ENCODE peak calls at places on chromosomes 13 and 19, in four cellular contexts. One of them, this sample, is unnamed.

GRCh38 chr19:41641879-41642485 is 15.1 kb upstream of the CEACAM4 start:
- DNase-seq in left ventricle myocardium inferior: no peak
- DNase-seq in mammary epithelial cell: peak
- DNase-seq in fibroblast of the aortic adventitia: peak
- DNase-seq in this sample: peak

GRCh38 chr19:50238043-50238442 is 34.6 kb downstream of the MYH14 start:
- DNase-seq in mammary epithelial cell: no peak
- DNase-seq in fibroblast of the aortic adventitia: no peak
- DNase-seq in left ventricle myocardium inferior: peak
- DNase-seq in this sample: no peak

GRCh38 chr19:18117364-18117691 is 19.8 kb downstream of the MAST3 start:
- DNase-seq in left ventricle myocardium inferior: no peak
- DNase-seq in mammary epithelial cell: no peak
- DNase-seq in fibroblast of the aortic adventitia: no peak
- DNase-seq in this sample: no peak

GRCh38 chr13:71515639-71516038 is 351.4 kb downstream of the DACH1 start:
- DNase-seq in mammary epithelial cell: no peak
- DNase-seq in fibroblast of the aortic adventitia: no peak
- DNase-seq in left ventricle myocardium inferior: no peak
- DNase-seq in this sample: no peak

GRCh38 chr13:88736026-88736425 is 1064.9 kb downstream of the SLITRK5 start:
- DNase-seq in fibroblast of the aortic adventitia: no peak
- DNase-seq in left ventricle myocardium inferior: no peak
- DNase-seq in mammary epithelial cell: no peak
- DNase-seq in this sample: no peak

GRCh38 chr19:51546650-51547396 is 15.4 kb upstream of the SIGLEC6 start:
- DNase-seq in fibroblast of the aortic adventitia: peak
- DNase-seq in mammary epithelial cell: no peak
- DNase-seq in left ventricle myocardium inferior: no peak
- DNase-seq in this sample: peak

GRCh38 chr13:29429496-29429895 is 166.0 kb downstream of the SLC7A1 start:
- DNase-seq in left ventricle myocardium inferior: no peak
- DNase-seq in mammary epithelial cell: no peak
- DNase-seq in fibroblast of the aortic adventitia: peak
- DNase-seq in this sample: peak

GRCh38 chr19:39502640-39503417 is 4.1 kb downstream of the DLL3 start:
- DNase-seq in fibroblast of the aortic adventitia: peak
- DNase-seq in left ventricle myocardium inferior: peak
- DNase-seq in mammary epithelial cell: peak
- DNase-seq in this sample: peak

GRCh38 chr13:86562876-86563275 is 763.7 kb upstream of the SLITRK6 start:
- DNase-seq in fibroblast of the aortic adventitia: no peak
- DNase-seq in left ventricle myocardium inferior: no peak
- DNase-seq in mammary epithelial cell: no peak
- DNase-seq in this sample: no peak

GRCh38 chr19:16051254-16052025 is 24.9 kb upstream of the TPM4 start:
- DNase-seq in fibroblast of the aortic adventitia: peak
- DNase-seq in left ventricle myocardium inferior: no peak
- DNase-seq in mammary epithelial cell: peak
- DNase-seq in this sample: peak

GRCh38 chr13:28705734-28706133 is 13.0 kb downstream of the SLC46A3 start:
- DNase-seq in mammary epithelial cell: no peak
- DNase-seq in left ventricle myocardium inferior: no peak
- DNase-seq in fibroblast of the aortic adventitia: peak
- DNase-seq in this sample: peak

GRCh38 chr19:38838208-38838985 is 6.8 kb upstream of the ECH1 start:
- DNase-seq in fibroblast of the aortic adventitia: no peak
- DNase-seq in left ventricle myocardium inferior: no peak
- DNase-seq in mammary epithelial cell: peak
- DNase-seq in this sample: no peak

GRCh38 chr19:52748336-52748950 is 13.6 kb upstream of the ZNF611 start:
- DNase-seq in left ventricle myocardium inferior: no peak
- DNase-seq in fibroblast of the aortic adventitia: peak
- DNase-seq in mammary epithelial cell: peak
- DNase-seq in this sample: peak

GRCh38 chr19:38949580-38950367 is 19.0 kb downstream of the MRPS12 start:
- DNase-seq in fibroblast of the aortic adventitia: peak
- DNase-seq in left ventricle myocardium inferior: peak
- DNase-seq in mammary epithelial cell: peak
- DNase-seq in this sample: peak

GRCh38 chr19:8144273-8144672 is 5.1 kb downstream of the FBN3 start:
- DNase-seq in fibroblast of the aortic adventitia: no peak
- DNase-seq in left ventricle myocardium inferior: no peak
- DNase-seq in mammary epithelial cell: no peak
- DNase-seq in this sample: no peak

GRCh38 chr13:109773276-109773675 is 13.1 kb downstream of the IRS2 start:
- DNase-seq in mammary epithelial cell: peak
- DNase-seq in fibroblast of the aortic adventitia: no peak
- DNase-seq in left ventricle myocardium inferior: no peak
- DNase-seq in this sample: no peak

GRCh38 chr13:46288570-46289259 is 77.0 kb downstream of the LRRC63 start:
- DNase-seq in mammary epithelial cell: peak
- DNase-seq in fibroblast of the aortic adventitia: peak
- DNase-seq in left ventricle myocardium inferior: no peak
- DNase-seq in this sample: peak

GRCh38 chr19:18204394-18205179 is 745 bp upstream of the RAB3A start:
- DNase-seq in mammary epithelial cell: no peak
- DNase-seq in fibroblast of the aortic adventitia: no peak
- DNase-seq in left ventricle myocardium inferior: no peak
- DNase-seq in this sample: no peak

GRCh38 chr19:50258918-50259372 is 55.5 kb downstream of the MYH14 start:
- DNase-seq in mammary epithelial cell: no peak
- DNase-seq in fibroblast of the aortic adventitia: no peak
- DNase-seq in left ventricle myocardium inferior: no peak
- DNase-seq in this sample: no peak

GRCh38 chr19:50962245-50962644 is 7.1 kb downstream of the KLK6 start:
- DNase-seq in fibroblast of the aortic adventitia: no peak
- DNase-seq in mammary epithelial cell: no peak
- DNase-seq in left ventricle myocardium inferior: no peak
- DNase-seq in this sample: no peak

DNA sequence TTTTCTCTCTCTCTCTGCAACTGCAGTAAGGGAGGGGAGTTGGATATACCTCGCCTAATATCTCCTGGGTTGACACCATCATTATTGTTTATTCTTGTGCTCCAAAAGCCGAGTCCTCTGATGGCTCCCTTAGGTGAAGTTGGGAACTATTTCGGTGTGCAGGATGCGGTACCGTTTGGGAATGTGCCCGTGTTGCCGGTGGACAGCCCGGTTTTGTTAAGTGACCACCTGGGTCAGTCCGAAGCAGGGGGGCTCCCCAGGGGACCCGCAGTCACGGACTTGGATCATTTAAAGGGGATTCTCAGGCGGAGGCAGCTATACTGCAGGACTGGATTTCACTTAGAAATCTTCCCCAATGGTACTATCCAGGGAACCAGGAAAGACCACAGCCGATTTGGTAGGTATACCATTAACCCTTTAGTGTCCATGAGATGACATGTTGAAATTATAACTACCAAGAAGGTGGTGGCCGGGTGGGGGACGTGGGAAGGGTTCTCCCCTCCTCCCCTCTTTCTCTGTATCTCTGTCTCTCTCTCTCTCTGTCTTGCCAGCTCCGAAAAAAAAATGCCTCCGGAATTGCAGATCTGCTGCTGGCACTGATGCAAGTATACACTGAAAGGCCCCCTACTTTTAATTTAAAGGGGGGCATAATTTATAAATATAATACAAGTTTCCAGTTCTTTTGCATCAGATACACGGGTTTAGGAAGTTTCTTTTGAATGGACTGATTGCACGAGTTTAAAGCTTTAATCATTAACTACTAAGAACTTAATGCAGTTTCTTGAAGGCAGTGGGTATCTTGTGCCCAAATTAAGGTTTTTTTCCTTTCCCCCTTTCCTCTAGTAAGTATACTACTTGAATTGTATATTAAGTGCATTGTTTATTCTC is 1.2 kb downstream of the FGF9 start:
- DNase-seq in mammary epithelial cell: no peak
- DNase-seq in left ventricle myocardium inferior: no peak
- DNase-seq in fibroblast of the aortic adventitia: no peak
- DNase-seq in this sample: no peak
- H3K4me3 ChIP-seq in mammary epithelial cell: no peak
- H3K4me3 ChIP-seq in left ventricle myocardium inferior: peak
- H3K4me3 ChIP-seq in fibroblast of the aortic adventitia: no peak
- H3K4me3 ChIP-seq in this sample: no peak

GRCh38 chr19:13953021-13953531 is 767 bp downstream of the DCAF15 start:
- DNase-seq in left ventricle myocardium inferior: no peak
- DNase-seq in mammary epithelial cell: peak
- DNase-seq in fibroblast of the aortic adventitia: peak
- DNase-seq in this sample: peak
- TF ChIP-seq CTCF in left ventricle myocardium inferior: no peak
- TF ChIP-seq CTCF in mammary epithelial cell: peak
- TF ChIP-seq CTCF in fibroblast of the aortic adventitia: peak
- TF ChIP-seq CTCF in this sample: no peak

GRCh38 chr19:5806133-5806489 is 1.2 kb downstream of the NRTN start:
- DNase-seq in fibroblast of the aortic adventitia: no peak
- DNase-seq in left ventricle myocardium inferior: no peak
- DNase-seq in mammary epithelial cell: no peak
- DNase-seq in this sample: no peak

GRCh38 chr19:5803441-5803751 is 1.5 kb upstream of the NRTN start:
- DNase-seq in left ventricle myocardium inferior: no peak
- DNase-seq in mammary epithelial cell: no peak
- DNase-seq in fibroblast of the aortic adventitia: no peak
- DNase-seq in this sample: no peak

GRCh38 chr19:5805465-5806132 is 732 bp downstream of the NRTN start:
- DNase-seq in left ventricle myocardium inferior: peak
- DNase-seq in fibroblast of the aortic adventitia: peak
- DNase-seq in mammary epithelial cell: peak
- DNase-seq in this sample: peak

GRCh38 chr19:5803752-5804515 is 933 bp upstream of the NRTN start:
- DNase-seq in fibroblast of the aortic adventitia: peak
- DNase-seq in mammary epithelial cell: peak
- DNase-seq in left ventricle myocardium inferior: peak
- DNase-seq in this sample: peak

DNA sequence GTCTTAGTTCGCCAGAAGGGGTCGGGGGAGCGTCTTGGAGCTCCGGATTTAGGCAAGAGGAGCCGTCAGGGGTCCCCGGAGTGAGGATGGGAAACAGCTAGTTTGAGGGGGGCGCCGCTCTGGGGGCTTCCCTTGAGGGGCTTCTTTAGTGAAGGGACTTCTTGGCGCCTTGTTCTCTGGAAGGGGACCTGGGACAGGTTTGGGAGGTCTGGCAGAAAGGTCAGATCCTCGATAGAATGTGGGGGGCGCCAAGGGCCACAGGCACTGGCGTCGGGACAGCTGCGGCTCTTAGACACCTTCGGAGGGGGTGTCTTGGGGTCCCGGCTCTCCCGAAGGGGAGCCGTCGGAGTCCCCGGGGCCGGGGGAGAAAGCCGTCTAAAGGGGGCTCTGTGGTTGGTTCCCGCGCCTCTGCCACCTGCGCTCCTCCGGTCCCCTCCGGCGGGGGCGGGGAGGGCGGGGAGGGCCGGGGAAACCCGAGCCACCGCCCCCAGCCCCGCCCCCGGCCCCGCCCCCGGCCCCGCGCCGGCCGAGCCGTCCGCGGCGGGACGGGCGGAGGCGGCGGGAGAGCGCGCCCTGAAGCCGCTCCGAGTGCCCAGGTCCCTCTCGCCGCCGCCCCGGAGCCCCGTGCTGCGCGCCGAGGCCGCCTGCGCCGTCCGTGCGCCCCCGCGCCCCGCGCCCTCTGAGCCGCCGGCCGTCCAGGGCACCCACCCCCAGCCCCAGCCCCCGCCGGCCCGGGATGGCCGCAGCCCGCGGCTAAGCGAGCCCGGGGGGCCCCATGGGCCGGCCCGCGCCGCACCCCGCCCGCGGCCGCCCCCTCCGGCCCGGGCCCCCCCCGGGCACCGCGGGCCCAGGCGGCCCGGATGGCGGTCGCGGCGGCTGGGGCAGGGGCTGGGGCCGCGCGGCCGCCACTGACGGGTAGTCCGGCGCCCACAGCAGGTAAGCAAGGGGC is at the start of gene NRTN:
- DNase-seq in mammary epithelial cell: no peak
- DNase-seq in left ventricle myocardium inferior: no peak
- DNase-seq in fibroblast of the aortic adventitia: no peak
- DNase-seq in this sample: no peak
- H3K4me3 ChIP-seq in mammary epithelial cell: peak
- H3K4me3 ChIP-seq in left ventricle myocardium inferior: peak
- H3K4me3 ChIP-seq in fibroblast of the aortic adventitia: no peak
- H3K4me3 ChIP-seq in this sample: peak

DNA sequence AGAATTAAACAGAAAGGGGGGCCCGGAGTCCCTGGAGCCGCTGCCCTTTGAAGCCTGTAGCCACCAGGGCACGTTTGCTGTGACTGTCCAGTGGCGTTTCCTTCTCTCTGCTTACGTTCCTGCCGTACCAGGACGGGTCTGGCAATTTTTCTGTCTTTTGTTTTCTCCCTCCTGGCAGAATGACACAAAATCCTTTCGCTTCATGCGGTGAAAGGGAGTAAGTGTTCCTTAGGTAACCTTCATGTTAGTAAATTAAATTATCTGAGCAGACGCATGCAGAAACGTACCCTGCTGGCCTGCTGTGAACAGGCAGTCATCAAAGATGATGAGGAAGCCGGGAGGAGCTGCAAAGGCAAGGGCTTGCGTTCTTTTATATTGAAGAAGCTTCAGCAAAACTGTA is 299.3 kb upstream of the ARGLU1 start:
- DNase-seq in mammary epithelial cell: peak
- DNase-seq in left ventricle myocardium inferior: no peak
- DNase-seq in fibroblast of the aortic adventitia: no peak
- DNase-seq in this sample: no peak
- TF ChIP-seq CTCF in mammary epithelial cell: no peak
- TF ChIP-seq CTCF in left ventricle myocardium inferior: peak
- TF ChIP-seq CTCF in fibroblast of the aortic adventitia: no peak
- TF ChIP-seq CTCF in this sample: no peak

DNA sequence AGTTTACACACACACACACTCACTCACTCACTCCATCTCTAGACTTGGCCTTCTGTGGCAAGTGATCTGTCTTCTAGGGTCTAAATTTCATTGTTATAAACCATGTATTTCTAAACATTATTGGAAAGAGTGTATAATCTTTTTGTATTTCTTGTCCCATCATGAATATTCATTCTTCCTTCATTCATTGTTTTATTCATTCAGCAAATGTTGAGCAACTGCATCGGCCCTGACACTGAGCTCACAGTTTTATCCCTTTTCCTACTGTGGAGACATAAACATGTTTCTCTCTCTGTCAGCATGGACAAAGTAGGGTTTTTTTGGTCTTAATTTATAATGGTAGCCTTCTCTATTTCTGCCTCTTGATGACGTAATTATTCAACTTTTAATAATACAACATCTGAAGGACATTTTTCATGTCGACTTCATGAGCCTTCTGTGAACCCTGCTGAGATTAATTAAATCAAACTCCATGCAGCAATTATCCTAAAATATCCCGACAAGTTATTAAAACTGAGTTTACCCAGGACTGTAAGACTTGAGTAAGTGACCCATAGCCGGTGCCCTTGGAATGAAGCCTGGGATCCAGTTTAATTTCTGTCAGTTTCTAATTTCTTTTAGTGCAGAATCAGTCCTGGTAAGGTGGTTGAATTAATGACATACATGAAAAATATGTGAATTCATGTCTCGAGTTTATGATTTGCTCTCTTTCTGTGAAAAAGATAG is 7.3 kb downstream of the SPATA13 start:
- DNase-seq in left ventricle myocardium inferior: no peak
- DNase-seq in mammary epithelial cell: no peak
- DNase-seq in fibroblast of the aortic adventitia: no peak
- DNase-seq in this sample: no peak
- H3K4me3 ChIP-seq in left ventricle myocardium inferior: no peak
- H3K4me3 ChIP-seq in mammary epithelial cell: no peak
- H3K4me3 ChIP-seq in fibroblast of the aortic adventitia: no peak
- H3K4me3 ChIP-seq in this sample: no peak

This sample was measured in cardiac fibroblast.